ENCODE peak calls at places on chromosome 3, in nine cellular contexts. Y is cardiac muscle cell, E is stomach, W is Panc1, N is left lung, T is heart left ventricle, X is suprapubic skin, M is SK-N-SH, G is sigmoid colon. B is an unnamed sample.

GRCh38 chr3:177835917-177836316 is 638.6 kb upstream of the TBL1XR1 start:
- DNase-seq in Y (peak; percentile 96), E (no peak), W (no peak), N (no peak), T (no peak), X (no peak), M (no peak), G (no peak), B (no peak)

GRCh38 chr3:174197416-174197815 is 661.7 kb upstream of the NAALADL2 start:
- DNase-seq in Y (no peak), E (no peak), W (no peak), N (no peak), T (no peak), X (no peak), M (no peak), G (no peak), B (peak; percentile 46)

GRCh38 chr3:67710396-67710795 is 56.0 kb upstream of the SUCLG2 start:
- DNase-seq in Y (no peak), E (no peak), W (no peak), N (no peak), T (no peak), X (no peak), M (no peak), G (no peak), B (no peak)

GRCh38 chr3:171646357-171647133 is 163.7 kb downstream of the PLD1 start:
- DNase-seq in Y (peak; percentile 82), E (no peak), W (peak; percentile 43), N (no peak), T (peak; percentile 34), X (no peak), M (peak; percentile 49), G (no peak), B (no peak)

GRCh38 chr3:129439381-129439816 is 349 bp downstream of the MBD4 start:
- DNase-seq in Y (no peak), E (peak; percentile 45), W (no peak), N (peak; percentile 81), T (peak; percentile 50), X (peak; percentile 83), M (no peak), G (peak; percentile 85), B (peak; percentile 30)

GRCh38 chr3:77943598-77943997 is 903.7 kb downstream of the ROBO2 start:
- DNase-seq in Y (no peak), E (no peak), W (no peak), N (no peak), T (no peak), X (no peak), M (no peak), G (no peak), B (no peak)

GRCh38 chr3:151290673-151291072 is 12.3 kb upstream of the P2RY14 start:
- DNase-seq in Y (peak; percentile 67), E (no peak), W (no peak), N (no peak), T (no peak), X (no peak), M (peak; percentile 6), G (no peak), B (no peak)

GRCh38 chr3:182921665-182922355 is 58.5 kb downstream of the DCUN1D1 start:
- DNase-seq in Y (peak; percentile 59), E (no peak), W (no peak), N (no peak), T (no peak), X (no peak), M (no peak), G (no peak), B (no peak)

GRCh38 chr3:94336076-94336741 is 273.3 kb downstream of the NSUN3 start:
- DNase-seq in Y (peak; percentile 57), E (no peak), W (peak; percentile 15), N (no peak), T (no peak), X (no peak), M (peak; percentile 33), G (no peak), B (no peak)

GRCh38 chr3:89488800-89489580 is 381.6 kb downstream of the EPHA3 start:
- DNase-seq in Y (peak; percentile 66), E (no peak), W (no peak), N (no peak), T (no peak), X (no peak), M (no peak), G (no peak), B (no peak)

GRCh38 chr3:27559835-27560234 is 75.7 kb upstream of the SLC4A7 start:
- DNase-seq in Y (peak; percentile 95), E (no peak), W (no peak), N (no peak), T (peak; percentile 62), X (no peak), M (peak; percentile 47), G (peak; percentile 77), B (peak; percentile 28)

GRCh38 chr3:192122832-192123594 is 604.3 kb downstream of the FGF12 start:
- DNase-seq in Y (no peak), E (no peak), W (no peak), N (no peak), T (no peak), X (no peak), M (no peak), G (no peak), B (no peak)

GRCh38 chr3:119304201-119304713 is 10.1 kb downstream of the ARHGAP31 start:
- DNase-seq in Y (peak; percentile 50), E (no peak), W (no peak), N (no peak), T (no peak), X (no peak), M (no peak), G (no peak), B (no peak)

GRCh38 chr3:122510878-122511481 is 3.8 kb downstream of the KPNA1 start:
- DNase-seq in Y (peak; percentile 24), E (no peak), W (no peak), N (no peak), T (no peak), X (no peak), M (no peak), G (no peak), B (no peak)

GRCh38 chr3:46981932-46982471 is 2.5 kb downstream of the NBEAL2 start:
- DNase-seq in Y (no peak), E (peak; percentile 76), W (no peak), N (peak; percentile 92), T (peak; percentile 61), X (no peak), M (no peak), G (no peak), B (no peak)

GRCh38 chr3:24161841-24162240 is 216.8 kb downstream of the NR1D2 start:
- DNase-seq in Y (peak; percentile 77), E (no peak), W (no peak), N (no peak), T (no peak), X (no peak), M (no peak), G (no peak), B (no peak)

GRCh38 chr3:90054306-90054705 is 946.9 kb downstream of the EPHA3 start:
- DNase-seq in Y (no peak), E (no peak), W (no peak), N (no peak), T (no peak), X (no peak), M (no peak), G (no peak), B (no peak)

GRCh38 chr3:24493951-24494615 is 567 bp downstream of the THRB start:
- DNase-seq in Y (peak; percentile 59), E (peak; percentile 80), W (no peak), N (peak; percentile 86), T (peak; percentile 80), X (peak; percentile 92), M (peak; percentile 74), G (peak; percentile 91), B (peak; percentile 69)

GRCh38 chr3:107416138-107416537 is 38.9 kb downstream of the CCDC54 start:
- DNase-seq in Y (no peak), E (no peak), W (no peak), N (no peak), T (no peak), X (no peak), M (no peak), G (no peak), B (peak; percentile 32)

GRCh38 chr3:20076296-20076997 is 36.2 kb downstream of the KAT2B start:
- DNase-seq in Y (no peak), E (no peak), W (no peak), N (no peak), T (no peak), X (no peak), M (no peak), G (no peak), B (no peak)

GRCh38 chr3:37739579-37740290 is 121.9 kb upstream of the CTDSPL start:
- DNase-seq in Y (no peak), E (no peak), W (no peak), N (no peak), T (peak; percentile 61), X (no peak), M (no peak), G (no peak), B (peak; percentile 6)

GRCh38 chr3:127484601-127485388 is 105.7 kb downstream of the TPRA1 start:
- DNase-seq in Y (peak; percentile 50), E (peak; percentile 26), W (no peak), N (no peak), T (no peak), X (peak; percentile 37), M (peak; percentile 58), G (peak; percentile 41), B (no peak)

GRCh38 chr3:143245692-143246091 is 126.1 kb downstream of the CHST2 start:
- DNase-seq in Y (no peak), E (no peak), W (no peak), N (no peak), T (no peak), X (no peak), M (no peak), G (no peak), B (no peak)
- H3K27ac ChIP-seq in Y (no peak overlapping the region), E (no peak overlapping the region), W (no peak overlapping the region), N (no peak overlapping the region), T (no peak overlapping the region), X (no peak overlapping the region), M (no peak overlapping the region), G (no peak overlapping the region), B (no peak overlapping the region)

GRCh38 chr3:134028486-134029255 is 1.1 kb downstream of the SLCO2A1 start:
- DNase-seq in Y (no peak), E (no peak), W (no peak), N (no peak), T (no peak), X (no peak), M (no peak), G (peak; percentile 56), B (peak; percentile 54)
- H3K4me3 ChIP-seq in Y (peak overlapping the region; percentile 64), E (peak overlapping the region; percentile 49), W (peak overlapping the region; percentile 52), N (peak overlapping the region; percentile 48), T (peak overlapping the region; percentile 68), X (peak overlapping the region; percentile 69), M (peak overlapping the region; percentile 62), G (peak overlapping the region; percentile 59), B (peak overlapping the region; percentile 72)

DNA sequence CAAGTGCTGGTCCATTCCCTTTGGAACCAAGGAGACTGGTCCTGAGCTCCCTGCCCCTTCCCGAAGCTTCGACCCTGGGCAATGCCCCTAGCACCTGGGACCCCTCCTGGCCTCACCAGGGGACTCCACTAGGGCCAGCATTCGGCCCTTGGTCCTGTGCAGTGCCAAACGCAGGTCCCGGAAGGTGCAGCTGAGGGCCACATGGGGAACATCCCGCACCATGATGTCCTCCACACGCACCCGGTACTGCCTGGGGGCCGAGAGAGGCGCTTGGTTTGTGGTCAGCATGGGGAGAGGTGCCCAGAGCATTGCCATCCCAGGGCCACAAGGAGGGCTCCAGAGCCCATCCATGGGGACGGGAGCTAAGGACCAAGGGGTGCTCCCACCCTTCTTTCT is 7.9 kb downstream of the CLCN2 start:
- DNase-seq in Y (no peak), E (no peak), W (no peak), N (no peak), T (no peak), X (no peak), M (no peak), G (no peak), B (no peak)
- H3K27ac ChIP-seq in Y (no peak overlapping the region), E (no peak overlapping the region), W (no peak overlapping the region), N (no peak overlapping the region), T (no peak overlapping the region), X (no peak overlapping the region), M (no peak overlapping the region), G (no peak overlapping the region), B (no peak overlapping the region)

GRCh38 chr3:32459474-32459873 is 43.2 kb downstream of the CMTM6 start:
- DNase-seq in Y (no peak), E (no peak), W (no peak), N (no peak), T (no peak), X (no peak), M (no peak), G (no peak), B (no peak)
- H3K4me3 ChIP-seq in Y (no peak overlapping the region), E (no peak overlapping the region), W (no peak overlapping the region), N (no peak overlapping the region), T (no peak overlapping the region), X (no peak overlapping the region), M (no peak overlapping the region), G (no peak overlapping the region), B (no peak overlapping the region)